ENCODE peak calls at places on chromosomes 7 and 10, in six cellular contexts. S is CD4-positive, alpha-beta T cell; Q is neural crest cell; T is glutamatergic neuron; C is lower lobe of right lung; E is Calu3. J is an unnamed sample.
A peak's percentile ranks its signal among the peaks of the same experiment; 100 is the strongest.

GRCh38 chr10:3148994-3149393 is 23.6 kb downstream of the PITRM1 start:
- DNase-seq in S (no peak), T (no peak), E (no peak), Q (no peak), C (no peak), J (peak; percentile 41)

GRCh38 chr10:86411281-86411841 is 44.8 kb upstream of the GRID1 start:
- DNase-seq in Q (no peak), C (no peak), S (no peak), E (no peak), T (no peak), J (no peak)

GRCh38 chr10:111117528-111118277 is 40.9 kb downstream of the ADRA2A start:
- DNase-seq in T (no peak), E (no peak), Q (no peak), C (no peak), S (no peak), J (no peak)

GRCh38 chr10:132685121-132685891 is 100.6 kb downstream of the NKX6-2 start:
- DNase-seq in E (peak; percentile 76), Q (peak; percentile 40), C (peak; percentile 75), S (no peak), T (peak; percentile 13), J (no peak)

GRCh38 chr10:16689227-16689626 is 128.0 kb downstream of the RSU1 start:
- DNase-seq in T (no peak), Q (no peak), S (no peak), E (no peak), C (no peak), J (no peak)

GRCh38 chr10:124011464-124011863 is 81.9 kb downstream of the CHST15 start:
- DNase-seq in C (peak; percentile 35), T (no peak), S (no peak), E (no peak), Q (no peak), J (no peak)

GRCh38 chr10:6423004-6423403 is 157.1 kb downstream of the PRKCQ start:
- DNase-seq in T (no peak), S (no peak), E (no peak), Q (no peak), C (no peak), J (no peak)

GRCh38 chr7:130838738-130839137 is 104.7 kb upstream of the KLF14 start:
- DNase-seq in C (no peak), T (no peak), E (no peak), Q (no peak), S (no peak), J (no peak)

GRCh38 chr7:76260171-76260703 is 42.2 kb upstream of the HSPB1 start:
- DNase-seq in S (peak; percentile 50), E (peak; percentile 23), T (peak; percentile 76), C (no peak), Q (peak; percentile 71), J (peak; percentile 61)

GRCh38 chr7:97439637-97440214 is 292.2 kb upstream of the TAC1 start:
- DNase-seq in Q (no peak), T (no peak), C (no peak), E (no peak), S (no peak), J (no peak)

GRCh38 chr7:104902183-104902582 is 111.8 kb upstream of the KMT2E start:
- DNase-seq in T (no peak), C (no peak), Q (no peak), S (no peak), E (no peak), J (no peak)

GRCh38 chr10:71351087-71351486 is 32.0 kb downstream of the SLC29A3 start:
- DNase-seq in T (no peak), C (no peak), S (no peak), E (no peak), Q (no peak), J (no peak)

GRCh38 chr10:122336332-122336731 is 38.2 kb upstream of the PLEKHA1 start:
- DNase-seq in Q (no peak), S (no peak), C (no peak), E (no peak), T (no peak), J (no peak)

GRCh38 chr10:59631237-59631636 is 78.4 kb downstream of the SLC16A9 start:
- DNase-seq in C (no peak), E (no peak), S (no peak), Q (no peak), T (no peak), J (no peak)

GRCh38 chr10:95242581-95243317 is 48.1 kb downstream of the PDLIM1 start:
- DNase-seq in E (peak; percentile 42), S (no peak), Q (peak; percentile 62), C (no peak), T (peak; percentile 56), J (peak; percentile 43)

GRCh38 chr10:78830062-78830974 is 238.4 kb upstream of the ZMIZ1 start:
- DNase-seq in C (no peak), Q (no peak), T (no peak), S (no peak), E (no peak), J (no peak)
- TF ChIP-seq CTCF in C (no peak), Q (no peak), T (no peak), S (no peak), E (no peak), J (no peak)

GRCh38 chr10:36443233-36443632 is 682.2 kb upstream of the ANKRD30A start:
- DNase-seq in C (no peak), E (no peak), Q (no peak), S (no peak), T (no peak), J (no peak)
- TF ChIP-seq CTCF in C (no peak), E (no peak), Q (no peak), S (no peak), T (no peak), J (no peak)

GRCh38 chr7:140506788-140507464 is 27.6 kb upstream of the MKRN1 start:
- DNase-seq in Q (no peak), E (no peak), S (no peak), C (no peak), T (peak; percentile 48), J (peak; percentile 82)
- TF ChIP-seq CTCF in Q (no peak), E (no peak), S (no peak), C (no peak), T (no peak), J (peak; percentile 45)

DNA sequence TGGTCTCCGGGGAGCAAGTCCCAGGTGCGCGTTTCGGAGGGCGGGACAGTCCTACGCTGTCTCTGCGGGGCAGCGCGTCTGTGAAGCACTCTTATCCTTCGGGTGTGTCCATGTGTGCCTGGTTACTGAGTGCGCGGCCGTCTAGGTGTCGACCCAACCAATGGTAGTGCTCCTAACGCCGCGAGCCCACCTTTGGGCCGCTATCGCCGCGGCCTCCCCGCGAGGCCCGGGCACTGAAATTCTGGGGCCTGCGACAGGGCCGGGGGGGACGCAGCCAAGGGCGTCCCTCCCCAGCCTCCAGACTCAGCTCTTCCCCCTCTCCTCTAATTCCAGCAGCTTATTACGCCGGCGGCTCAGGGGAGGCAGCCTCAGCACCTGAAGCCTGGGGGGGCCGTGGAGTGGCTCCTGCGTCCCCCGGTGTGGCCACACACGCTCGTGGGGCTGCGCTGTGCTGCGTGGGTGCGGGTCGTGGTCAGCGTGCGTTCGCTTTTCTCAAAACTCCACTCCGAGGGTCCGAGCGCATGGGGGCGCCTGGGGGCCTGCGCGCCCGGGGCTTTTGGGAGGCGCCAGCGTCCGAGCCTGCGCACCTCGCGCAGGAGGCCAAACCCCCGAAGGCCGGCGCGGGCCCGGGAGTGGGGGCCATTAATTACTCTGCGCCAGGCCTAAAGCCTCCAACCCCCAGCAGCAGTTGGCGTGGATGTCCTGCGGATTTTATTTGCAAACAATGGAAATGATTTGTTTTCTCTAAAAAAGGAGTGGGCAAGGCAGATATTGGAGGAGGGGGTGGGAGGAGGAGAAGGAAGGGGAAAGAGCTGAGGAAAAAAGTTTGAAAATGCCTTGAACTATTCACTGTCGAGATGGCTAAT is 3.0 kb upstream of the ZNF503 start:
- DNase-seq in T (no peak), C (peak; percentile 86), E (peak; percentile 60), Q (peak; percentile 36), S (no peak), J (peak; percentile 62)
- TF ChIP-seq CTCF in T (no peak), C (no peak), E (no peak), Q (peak; percentile 16), S (no peak), J (peak; percentile 30)

GRCh38 chr7:124764071-124764846 is 1.3 kb downstream of the GPR37 start:
- DNase-seq in T (peak; percentile 39), S (no peak), Q (no peak), C (no peak), E (no peak), J (no peak)

GRCh38 chr7:124768525-124768924 is 2.9 kb upstream of the GPR37 start:
- DNase-seq in C (no peak), Q (no peak), E (no peak), S (no peak), T (no peak), J (no peak)

GRCh38 chr7:124764847-124765400 is 668 bp downstream of the GPR37 start:
- DNase-seq in E (peak; percentile 38), C (peak; percentile 46), S (no peak), Q (peak; percentile 10), T (no peak), J (peak; percentile 34)

GRCh38 chr7:124762611-124763143 is 2.9 kb downstream of the GPR37 start:
- DNase-seq in E (no peak), S (no peak), Q (no peak), C (no peak), T (no peak), J (no peak)

GRCh38 chr7:124765401-124766352 is at the start of gene GPR37:
- DNase-seq in T (peak; percentile 75), Q (peak; percentile 59), E (peak; percentile 85), S (no peak), C (peak; percentile 69), J (peak; percentile 82)
- TF ChIP-seq CTCF in T (no peak), Q (no peak), E (peak; percentile 9), S (no peak), C (no peak), J (peak; percentile 22)

J was measured in WERI-Rb-1.